ENCODE peak calls at places on chromosomes 1 and 21, in eight cellular contexts. Y, V, F, R, W, I, H and T are unnamed samples.

GRCh38 chr1:17295292-17295691 is 12.7 kb upstream of the PADI4 start:
- DNase-seq in I (no peak), W (no peak), V (no peak), R (no peak), H (no peak), F (no peak), Y (no peak), T (no peak)

GRCh38 chr1:109791495-109792040 is 27.8 kb upstream of the EPS8L3 start:
- DNase-seq in H (no peak), I (no peak), Y (no peak), W (no peak), F (no peak), V (no peak), R (no peak), T (no peak)

GRCh38 chr1:93692451-93692861 is 10.8 kb upstream of the BCAR3 start:
- DNase-seq in F (no peak), V (no peak), W (no peak), R (no peak), Y (peak), I (no peak), H (no peak), T (no peak)

GRCh38 chr1:41382531-41383090 is 21.4 kb downstream of the FOXO6 start:
- DNase-seq in H (peak), V (no peak), Y (no peak), W (no peak), R (no peak), I (no peak), F (no peak), T (no peak)

GRCh38 chr1:107228704-107229103 is 87.9 kb downstream of the NTNG1 start:
- DNase-seq in V (no peak), Y (no peak), H (no peak), W (no peak), I (no peak), R (no peak), F (no peak), T (no peak)

GRCh38 chr1:219066631-219067349 is 106.9 kb upstream of the LYPLAL1 start:
- DNase-seq in Y (peak), R (no peak), I (peak), V (no peak), H (peak), F (no peak), W (no peak), T (no peak)

GRCh38 chr21:42578761-42579415 is 65.2 kb downstream of the SLC37A1 start:
- DNase-seq in I (no peak), F (no peak), Y (no peak), H (no peak), R (no peak), V (no peak), W (no peak), T (no peak)

GRCh38 chr1:191993549-191993948 is 164.7 kb upstream of the RGS18 start:
- DNase-seq in Y (peak), W (no peak), V (no peak), F (no peak), R (no peak), I (peak), H (peak), T (no peak)

GRCh38 chr1:24501371-24502167 is 1.1 kb upstream of the RCAN3 start:
- DNase-seq in Y (peak), F (no peak), I (peak), V (no peak), H (no peak), W (no peak), R (no peak), T (no peak)

GRCh38 chr1:152855661-152856060 is 4.1 kb upstream of the LCE7A start:
- DNase-seq in F (no peak), I (no peak), W (no peak), R (no peak), H (no peak), V (no peak), Y (no peak), T (no peak)

GRCh38 chr1:220734571-220735326 is 13.4 kb upstream of the MTARC2 start:
- DNase-seq in H (peak), Y (peak), I (no peak), F (no peak), V (no peak), R (no peak), W (no peak), T (no peak)

GRCh38 chr1:38475624-38476005 is 384.0 kb downstream of the RRAGC start:
- DNase-seq in Y (no peak), V (no peak), R (no peak), I (no peak), W (no peak), F (no peak), H (no peak), T (no peak)